ENCODE peak calls at places on chromosomes 7 and 10, in seven cellular contexts. I is SK-N-SH, J is GM12892, R is GM12878, T is HepG2, V is K562, A is H1. B is an unnamed sample.

GRCh38 chr7:100469227-100470044 is 5.4 kb upstream of the SPACDR start:
- DNase-seq in R (no peak), J (peak; percentile 98), A (no peak), I (peak; percentile 98), T (peak; percentile 51), V (peak; percentile 90), B (peak; percentile 97)

GRCh38 chr7:5422324-5423271 is 1.0 kb downstream of the TNRC18 start:
- DNase-seq in T (peak; percentile 35), J (no peak), V (peak; percentile 9), A (no peak), R (no peak), I (peak; percentile 84), B (no peak)

GRCh38 chr10:59907918-59908807 is 1.8 kb upstream of the CCDC6 start:
- DNase-seq in J (no peak), I (no peak), T (no peak), V (peak; percentile 65), R (no peak), A (peak; percentile 80), B (no peak)

GRCh38 chr10:85039311-85039710 is 710.9 kb downstream of the CCSER2 start:
- DNase-seq in I (no peak), V (no peak), R (no peak), T (no peak), A (no peak), J (no peak), B (no peak)

GRCh38 chr7:47428780-47429472 is 153.0 kb downstream of the TNS3 start:
- DNase-seq in T (no peak), I (no peak), J (no peak), A (no peak), V (no peak), R (no peak), B (no peak)

GRCh38 chr7:105461518-105461917 is 60.6 kb downstream of the PUS7 start:
- DNase-seq in V (no peak), T (peak; percentile 21), I (no peak), J (no peak), R (no peak), A (no peak), B (no peak)

GRCh38 chr10:92965314-92965713 is 95.3 kb upstream of the CYP26C1 start:
- DNase-seq in A (no peak), I (peak; percentile 15), T (peak; percentile 41), V (peak; percentile 7), J (no peak), R (no peak), B (no peak)

GRCh38 chr10:74947781-74948401 is 121.5 kb downstream of the KAT6B start:
- DNase-seq in A (no peak), I (peak; percentile 68), R (no peak), T (no peak), J (no peak), V (no peak), B (no peak)

GRCh38 chr7:157650801-157651200 is 314.0 kb downstream of the DNAJB6 start:
- DNase-seq in J (no peak), T (no peak), I (no peak), A (no peak), R (no peak), V (no peak), B (no peak)

GRCh38 chr10:121709674-121710073 is 111.4 kb upstream of the FGFR2 start:
- DNase-seq in R (no peak), V (no peak), T (no peak), A (no peak), J (no peak), I (no peak), B (no peak)

GRCh38 chr10:97673736-97674525 is 13.1 kb downstream of the AVPI1 start:
- DNase-seq in A (no peak), J (no peak), R (no peak), V (no peak), I (no peak), T (no peak), B (no peak)

GRCh38 chr10:124302951-124303505 is 115.7 kb downstream of the OAT start:
- DNase-seq in J (no peak), A (no peak), T (no peak), R (no peak), I (no peak), V (no peak), B (no peak)

GRCh38 chr7:97006146-97006950 is 995 bp downstream of the DLX6 start:
- DNase-seq in V (no peak), I (peak; percentile 93), A (no peak), T (peak; percentile 72), R (no peak), J (peak; percentile 48), B (peak; percentile 53)

GRCh38 chr7:116809636-116810266 is 52.6 kb upstream of the CAPZA2 start:
- DNase-seq in R (no peak), J (no peak), V (peak; percentile 42), I (peak; percentile 47), T (peak; percentile 92), A (no peak), B (no peak)

GRCh38 chr10:90777614-90778013 is 80.2 kb downstream of the HTR7 start:
- DNase-seq in T (no peak), A (no peak), R (no peak), I (no peak), J (no peak), V (no peak), B (no peak)

GRCh38 chr7:36217211-36217960 is 64.3 kb downstream of the EEPD1 start:
- DNase-seq in A (no peak), I (no peak), J (no peak), T (no peak), R (no peak), V (no peak), B (no peak)

GRCh38 chr7:681551-682307 is 44.8 kb upstream of the DNAAF5 start:
- DNase-seq in I (no peak), R (no peak), T (no peak), V (no peak), J (no peak), A (no peak), B (no peak)

GRCh38 chr7:158815046-158815445 is 14.3 kb downstream of the ESYT2 start:
- DNase-seq in A (no peak), I (no peak), R (no peak), T (no peak), V (no peak), J (no peak), B (no peak)

GRCh38 chr7:7265676-7266075 is 83.3 kb downstream of the C1GALT1 start:
- DNase-seq in J (no peak), V (no peak), A (no peak), I (peak; percentile 44), T (no peak), R (no peak), B (no peak)

GRCh38 chr10:132616170-132616994 is 78.8 kb downstream of the INPP5A start:
- DNase-seq in J (no peak), V (no peak), A (no peak), I (no peak), R (no peak), T (no peak), B (no peak)

GRCh38 chr7:80935971-80936370 is 17.1 kb upstream of the SEMA3C start:
- DNase-seq in V (no peak), I (no peak), R (no peak), J (no peak), A (no peak), T (no peak), B (no peak)

GRCh38 chr10:49241365-49241764 is 53.2 kb upstream of the TMEM273 start:
- DNase-seq in T (no peak), V (no peak), R (no peak), I (no peak), A (no peak), J (no peak), B (no peak)

GRCh38 chr7:20596653-20597052 is 18.8 kb upstream of the ABCB5 start:
- DNase-seq in J (no peak), T (no peak), R (no peak), A (no peak), I (no peak), V (no peak), B (no peak)

GRCh38 chr10:60139290-60139689 is 232.9 kb upstream of the CCDC6 start:
- DNase-seq in J (no peak), R (no peak), I (no peak), A (no peak), V (no peak), T (no peak), B (no peak)

GRCh38 chr7:14403587-14403986 is 414.1 kb upstream of the ETV1 start:
- DNase-seq in V (no peak), A (no peak), T (no peak), I (no peak), J (no peak), R (no peak), B (no peak)

GRCh38 chr7:70734436-70734835 is 397.5 kb upstream of the GALNT17 start:
- DNase-seq in A (no peak), J (no peak), V (no peak), I (peak; percentile 43), T (no peak), R (no peak), B (no peak)
- TF ChIP-seq TAF1 in A (no peak), J (no peak), V (no peak), I (no peak), T (no peak), R (no peak), B (no peak)

GRCh38 chr7:93014410-93014809 is 103.4 kb downstream of the SAMD9 start:
- DNase-seq in J (no peak), R (no peak), I (no peak), A (no peak), V (no peak), T (no peak), B (no peak)

GRCh38 chr7:93015193-93016084 is 102.3 kb downstream of the SAMD9 start:
- DNase-seq in V (no peak), T (no peak), I (no peak), R (no peak), J (no peak), A (no peak), B (no peak)

GRCh38 chr7:93013471-93014061 is 104.2 kb downstream of the SAMD9 start:
- DNase-seq in T (no peak), V (no peak), A (no peak), I (no peak), J (no peak), R (no peak), B (no peak)

GRCh38 chr7:93016681-93017349 is 101.0 kb downstream of the SAMD9 start:
- DNase-seq in J (no peak), V (no peak), I (no peak), A (no peak), R (no peak), T (no peak), B (no peak)

DNA sequence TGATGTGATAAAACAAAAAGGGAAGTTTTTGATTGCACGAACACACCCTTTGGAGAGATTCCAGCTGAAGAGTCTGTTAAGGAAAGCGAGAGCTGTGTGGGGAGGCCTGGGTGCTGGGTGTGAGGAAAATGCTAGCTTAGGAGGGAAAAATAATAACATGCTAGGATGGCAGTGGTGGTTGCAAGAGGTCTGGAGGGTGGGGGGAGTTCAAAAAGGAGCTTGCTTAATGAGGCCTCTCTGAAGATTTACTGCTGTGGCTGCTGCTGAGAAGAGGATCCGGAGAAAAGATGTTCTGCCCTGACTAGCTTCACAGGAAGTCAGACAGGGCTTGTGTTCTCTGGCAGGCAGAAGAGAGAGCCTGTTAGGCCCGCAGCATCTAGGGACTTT is 101.7 kb downstream of the SAMD9 start:
- DNase-seq in T (no peak), A (no peak), I (no peak), J (no peak), V (no peak), R (no peak), B (no peak)
- TF ChIP-seq TAF1 in T (no peak), A (no peak), I (no peak), J (no peak), V (no peak), R (no peak), B (no peak)

GRCh38 chr10:6748981-6749630 is 169.0 kb upstream of the PRKCQ start:
- DNase-seq in I (no peak), V (no peak), T (no peak), J (no peak), A (no peak), R (no peak), B (no peak)
- TF ChIP-seq TAF1 in I (no peak), V (no peak), T (no peak), J (no peak), A (no peak), R (no peak), B (no peak)

GRCh38 chr7:150379590-150380379 is 655 bp downstream of the ZNF775 start:
- DNase-seq in V (no peak), T (no peak), A (no peak), J (no peak), R (no peak), I (peak; percentile 72), B (no peak)
- TF ChIP-seq TAF1 in V (no peak), T (no peak), A (no peak), J (no peak), R (no peak), I (no peak), B (no peak)

B was measured in GM12891.